ENCODE peak calls at places on chromosomes 1 and 21, in six cellular contexts. I, R, T, S, Y and Q are unnamed samples.

GRCh38 chr1:5297199-5297877 is 642.9 kb downstream of the AJAP1 start:
- DNase-seq in I (no peak), R (no peak), T (no peak), S (no peak), Y (peak), Q (no peak)

GRCh38 chr21:26849428-26850115 is 4.4 kb upstream of the ADAMTS1 start:
- DNase-seq in I (no peak), R (peak), T (peak), S (no peak), Y (no peak), Q (peak)

GRCh38 chr1:53572802-53573148 is 113.6 kb downstream of the DMRTB1 start:
- DNase-seq in I (no peak), R (no peak), T (no peak), S (no peak), Y (no peak), Q (no peak)

GRCh38 chr1:151720190-151720953 is 950 bp upstream of the RIIAD1 start:
- DNase-seq in I (no peak), R (no peak), T (no peak), S (no peak), Y (no peak), Q (peak)

GRCh38 chr1:22847249-22847648 is 125.4 kb downstream of the LACTBL1 start:
- DNase-seq in I (no peak), R (no peak), T (no peak), S (peak), Y (no peak), Q (no peak)

GRCh38 chr1:182301467-182302198 is 90.0 kb downstream of the GLUL start:
- DNase-seq in I (no peak), R (no peak), T (peak), S (no peak), Y (no peak), Q (peak)

GRCh38 chr21:35602811-35603210 is 457.5 kb downstream of the SETD4 start:
- DNase-seq in I (no peak), R (no peak), T (no peak), S (no peak), Y (no peak), Q (no peak)

GRCh38 chr1:87555366-87555765 is 226.7 kb downstream of the LMO4 start:
- DNase-seq in I (no peak), R (no peak), T (no peak), S (no peak), Y (no peak), Q (no peak)

GRCh38 chr1:119914071-119914470 is 17.8 kb upstream of the ADAM30 start:
- DNase-seq in I (no peak), R (no peak), T (no peak), S (no peak), Y (no peak), Q (no peak)

GRCh38 chr1:165353731-165354671 is 2.5 kb downstream of the LMX1A start:
- DNase-seq in I (no peak), R (no peak), T (no peak), S (no peak), Y (no peak), Q (peak)

GRCh38 chr1:233168384-233168783 is 127.1 kb downstream of the PCNX2 start:
- DNase-seq in I (no peak), R (no peak), T (no peak), S (no peak), Y (no peak), Q (no peak)

GRCh38 chr1:145782166-145783099 is 41.5 kb downstream of the RNF115 start:
- DNase-seq in I (no peak), R (no peak), T (peak), S (no peak), Y (no peak), Q (no peak)

GRCh38 chr1:188140958-188141357 is 1312.2 kb downstream of the PLA2G4A start:
- DNase-seq in I (no peak), R (no peak), T (no peak), S (no peak), Y (no peak), Q (no peak)

GRCh38 chr21:18265955-18266354 is 21.3 kb downstream of the CHODL start:
- DNase-seq in I (no peak), R (no peak), T (no peak), S (no peak), Y (no peak), Q (no peak)

GRCh38 chr1:9506901-9507300 is 32.4 kb upstream of the SLC25A33 start:
- DNase-seq in I (no peak), R (no peak), T (no peak), S (no peak), Y (no peak), Q (no peak)

GRCh38 chr1:18640228-18641004 is 9.8 kb downstream of the PAX7 start:
- DNase-seq in I (no peak), R (no peak), T (no peak), S (no peak), Y (no peak), Q (peak)

GRCh38 chr1:179002552-179003345 is 22.9 kb upstream of the FAM20B start:
- DNase-seq in I (peak), R (peak), T (peak), S (peak), Y (peak), Q (peak)

GRCh38 chr21:41947596-41948403 is 6.0 kb downstream of the C2CD2 start:
- DNase-seq in I (no peak), R (no peak), T (peak), S (no peak), Y (peak), Q (no peak)

GRCh38 chr1:84892657-84893618 is at the start of gene LPAR3:
- DNase-seq in I (peak), R (peak), T (peak), S (peak), Y (no peak), Q (peak)

GRCh38 chr1:67833595-67833926 is 294 bp upstream of the GNG12 start:
- DNase-seq in I (no peak), R (no peak), T (peak), S (no peak), Y (peak), Q (no peak)

DNA sequence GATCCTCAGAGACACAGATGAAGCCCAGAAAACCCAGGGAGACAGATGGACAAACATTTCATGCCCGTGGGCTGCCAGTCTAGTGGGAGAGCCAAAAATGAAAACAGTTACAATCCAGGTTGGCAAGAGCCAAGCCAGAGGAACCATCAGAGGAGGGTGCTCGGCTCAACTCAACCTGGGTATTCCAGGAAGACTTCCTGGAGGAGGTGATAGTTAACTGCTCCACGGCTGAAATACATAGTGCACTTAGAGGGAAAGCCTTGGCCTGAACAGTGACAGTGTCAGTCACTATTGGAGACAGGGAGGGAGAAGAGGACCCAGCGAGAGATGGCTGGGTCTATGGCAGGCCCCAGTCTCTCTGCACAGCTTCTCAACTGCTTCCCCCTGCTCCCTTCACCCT is 1.9 kb downstream of the ARHGEF19 start:
- DNase-seq in I (no peak), R (no peak), T (no peak), S (no peak), Y (no peak), Q (no peak)
- H3K4me3 ChIP-seq in I (no peak), R (no peak), T (no peak), S (no peak), Y (no peak), Q (no peak)

GRCh38 chr1:42931108-42931539 is 27.5 kb downstream of the SLC2A1 start:
- DNase-seq in I (no peak), R (no peak), T (peak), S (no peak), Y (no peak), Q (peak)

GRCh38 chr1:42931911-42932422 is 26.7 kb downstream of the SLC2A1 start:
- DNase-seq in I (peak), R (no peak), T (no peak), S (peak), Y (peak), Q (peak)

GRCh38 chr1:42933610-42934009 is 25.1 kb downstream of the SLC2A1 start:
- DNase-seq in I (no peak), R (no peak), T (no peak), S (no peak), Y (no peak), Q (peak)

GRCh38 chr1:42933060-42933586 is 25.5 kb downstream of the SLC2A1 start:
- DNase-seq in I (no peak), R (no peak), T (no peak), S (no peak), Y (no peak), Q (peak)

DNA sequence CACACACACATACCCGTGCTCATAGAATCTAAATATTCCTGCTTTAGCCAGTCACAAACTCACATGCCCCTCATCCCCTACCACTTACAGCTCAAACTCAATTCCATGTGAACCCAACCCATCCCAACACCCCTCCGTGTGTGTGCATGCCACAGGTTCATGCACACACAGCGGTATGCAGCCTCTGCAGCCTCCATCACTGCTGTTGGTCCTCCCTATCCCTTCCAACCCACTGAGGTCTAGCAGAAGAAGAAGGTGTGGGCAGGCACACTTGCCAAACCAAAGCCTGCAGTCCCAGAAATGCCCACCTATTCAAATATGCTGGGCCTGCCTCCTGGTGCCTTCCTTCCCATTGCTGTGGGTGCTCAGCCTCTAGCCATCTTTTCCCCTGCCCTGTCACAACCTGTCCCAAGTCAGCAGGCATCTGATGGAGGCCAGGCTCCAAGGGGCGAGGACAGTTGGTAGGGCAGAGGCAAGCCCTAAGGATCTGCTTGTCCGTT is 26.2 kb downstream of the SLC2A1 start:
- DNase-seq in I (no peak), R (no peak), T (no peak), S (no peak), Y (no peak), Q (no peak)
- H3K4me3 ChIP-seq in I (no peak), R (no peak), T (no peak), S (no peak), Y (no peak), Q (no peak)

GRCh38 chr21:14617040-14617393 is 70.9 kb upstream of the SAMSN1 start:
- DNase-seq in I (no peak), R (no peak), T (no peak), S (no peak), Y (no peak), Q (no peak)

GRCh38 chr21:14614287-14614686 is 68.2 kb upstream of the SAMSN1 start:
- DNase-seq in I (no peak), R (no peak), T (no peak), S (no peak), Y (no peak), Q (no peak)

GRCh38 chr21:14616303-14617039 is 70.4 kb upstream of the SAMSN1 start:
- DNase-seq in I (no peak), R (peak), T (peak), S (no peak), Y (no peak), Q (no peak)

GRCh38 chr21:14620152-14620551 is 74.0 kb upstream of the SAMSN1 start:
- DNase-seq in I (no peak), R (no peak), T (no peak), S (no peak), Y (no peak), Q (no peak)

GRCh38 chr21:14617836-14618235 is 71.7 kb upstream of the SAMSN1 start:
- DNase-seq in I (no peak), R (no peak), T (peak), S (no peak), Y (no peak), Q (no peak)
- H3K4me3 ChIP-seq in I (no peak), R (no peak), T (no peak), S (no peak), Y (no peak), Q (no peak)

GRCh38 chr1:156025873-156026272 is 5.1 kb upstream of the SSR2 start:
- DNase-seq in I (peak), R (peak), T (peak), S (peak), Y (no peak), Q (peak)
- H3K4me3 ChIP-seq in I (no peak), R (no peak), T (no peak), S (no peak), Y (no peak), Q (no peak)

GRCh38 chr1:209755926-209756607 is at the start of gene TRAF3IP3:
- DNase-seq in I (peak), R (no peak), T (no peak), S (no peak), Y (no peak), Q (no peak)

GRCh38 chr1:209758360-209758759 is 2.5 kb downstream of the TRAF3IP3 start:
- DNase-seq in I (no peak), R (no peak), T (no peak), S (no peak), Y (no peak), Q (no peak)

GRCh38 chr1:209759829-209760359 is 4.0 kb downstream of the TRAF3IP3 start:
- DNase-seq in I (no peak), R (no peak), T (no peak), S (no peak), Y (no peak), Q (no peak)

GRCh38 chr1:209761021-209761635 is 5.3 kb downstream of the TRAF3IP3 start:
- DNase-seq in I (no peak), R (no peak), T (no peak), S (no peak), Y (no peak), Q (no peak)

GRCh38 chr1:209756608-209757445 is 974 bp downstream of the TRAF3IP3 start:
- DNase-seq in I (peak), R (no peak), T (no peak), S (no peak), Y (no peak), Q (no peak)
- H3K4me3 ChIP-seq in I (peak), R (no peak), T (no peak), S (peak), Y (peak), Q (no peak)

DNA sequence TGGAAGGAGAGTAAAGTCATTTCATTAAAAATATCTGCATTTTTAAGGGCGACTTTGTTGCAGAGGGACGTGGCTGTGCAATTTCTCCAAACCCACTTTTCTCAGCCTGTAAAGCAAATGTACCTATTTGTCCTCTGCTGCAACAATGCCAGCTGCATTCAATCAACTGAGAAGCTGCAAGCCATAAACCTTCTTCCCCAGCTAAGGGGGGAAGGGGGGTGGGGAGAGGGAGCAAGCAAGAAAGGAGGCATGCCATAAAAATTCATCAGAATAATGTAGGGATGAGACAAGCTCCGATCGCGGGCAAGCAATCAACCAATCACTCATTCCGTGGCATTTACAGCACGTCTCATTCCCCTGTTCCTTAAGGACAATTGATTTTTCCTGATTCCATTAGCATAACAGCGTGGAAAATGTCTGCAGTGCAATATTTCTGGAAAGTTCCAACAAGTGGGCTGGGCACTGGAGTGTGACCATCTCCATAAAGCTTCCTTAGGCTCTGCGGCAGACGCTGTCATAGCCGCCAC is 144.8 kb downstream of the DMRTA2 start:
- DNase-seq in I (no peak), R (no peak), T (no peak), S (no peak), Y (no peak), Q (no peak)
- H3K4me3 ChIP-seq in I (no peak), R (no peak), T (no peak), S (no peak), Y (no peak), Q (no peak)

GRCh38 chr1:167805041-167805556 is 83.3 kb downstream of the MPZL1 start:
- DNase-seq in I (no peak), R (no peak), T (no peak), S (no peak), Y (no peak), Q (no peak)

GRCh38 chr1:167799747-167800146 is 78.0 kb downstream of the MPZL1 start:
- DNase-seq in I (no peak), R (no peak), T (no peak), S (no peak), Y (no peak), Q (no peak)

GRCh38 chr1:167802235-167802634 is 80.5 kb downstream of the MPZL1 start:
- DNase-seq in I (no peak), R (no peak), T (no peak), S (no peak), Y (no peak), Q (no peak)

GRCh38 chr1:167800241-167800640 is 78.5 kb downstream of the MPZL1 start:
- DNase-seq in I (no peak), R (no peak), T (peak), S (no peak), Y (no peak), Q (no peak)

DNA sequence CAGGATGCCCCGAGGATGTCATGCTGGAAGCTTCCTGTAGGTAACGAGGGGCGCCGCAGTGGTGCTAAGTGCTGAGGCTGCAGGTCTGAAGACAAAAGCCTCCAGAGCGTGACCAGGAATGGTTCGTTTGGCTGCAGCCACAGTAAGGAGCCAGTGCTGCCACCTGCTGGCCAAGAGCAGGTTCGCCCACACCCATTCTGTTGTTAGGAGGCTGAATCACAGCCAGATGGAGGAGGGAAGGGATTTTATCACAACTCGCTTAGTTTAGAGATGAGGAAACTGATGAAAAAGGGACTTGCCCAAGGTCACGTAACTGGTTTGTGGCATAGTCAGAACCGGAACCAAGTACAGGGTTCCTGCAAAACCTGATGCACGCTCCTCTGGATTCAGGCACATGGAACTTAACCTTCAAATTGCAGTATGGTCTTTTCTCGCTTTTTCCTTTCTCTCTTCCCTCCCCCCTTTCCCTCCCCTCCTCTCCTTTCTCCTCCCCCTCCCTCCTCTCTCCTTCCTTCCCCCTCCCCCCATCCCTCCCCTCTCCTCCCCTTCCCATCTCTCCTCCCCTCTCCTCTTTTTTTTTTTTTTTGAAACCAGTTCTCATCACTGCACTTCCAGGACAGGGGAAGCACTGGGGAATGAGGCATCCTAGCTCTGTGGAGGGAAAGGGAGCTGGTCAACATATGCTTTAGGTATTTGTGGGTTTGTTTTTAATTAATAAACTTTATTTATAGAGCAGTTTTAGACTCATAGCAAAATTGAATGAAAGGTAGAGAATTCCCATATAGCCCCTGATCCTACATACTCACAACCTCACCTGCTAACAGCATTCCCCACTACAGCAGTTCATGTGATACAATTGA is 81.8 kb downstream of the MPZL1 start:
- DNase-seq in I (peak), R (peak), T (peak), S (peak), Y (peak), Q (peak)
- H3K4me3 ChIP-seq in I (no peak), R (no peak), T (no peak), S (peak), Y (peak), Q (no peak)